ENCODE peak calls at places on chromosomes 6 and 20, in four cellular contexts. H, N, V and Y are unnamed samples.

GRCh38 chr6:137762168-137763090 is 104.6 kb upstream of the TNFAIP3 start:
- DNase-seq in V (no peak), H (no peak), N (no peak), Y (no peak)

GRCh38 chr6:134288538-134289203 is 29.2 kb downstream of the SGK1 start:
- DNase-seq in H (no peak), N (peak; percentile 20), V (no peak), Y (no peak)

GRCh38 chr20:44050925-44051660 is 135.9 kb downstream of the JPH2 start:
- DNase-seq in V (no peak), H (no peak), N (no peak), Y (no peak)

GRCh38 chr20:44324343-44324742 is 12.5 kb upstream of the R3HDML start:
- DNase-seq in V (no peak), H (no peak), N (no peak), Y (no peak)

GRCh38 chr6:134207431-134207830 is 110.5 kb downstream of the SGK1 start:
- DNase-seq in N (no peak), H (no peak), V (no peak), Y (no peak)

GRCh38 chr6:18477301-18477941 is 90.3 kb downstream of the RNF144B start:
- DNase-seq in H (no peak), N (no peak), V (no peak), Y (no peak)

GRCh38 chr6:33427585-33428218 is 7.8 kb downstream of the SYNGAP1 start:
- DNase-seq in V (no peak), N (no peak), H (peak; percentile 51), Y (no peak)

GRCh38 chr6:168376811-168377480 is 57.4 kb upstream of the DACT2 start:
- DNase-seq in V (no peak), N (no peak), H (no peak), Y (no peak)

GRCh38 chr20:7760261-7761048 is 179.8 kb downstream of the HAO1 start:
- DNase-seq in N (no peak), V (no peak), H (no peak), Y (no peak)